ENCODE peak calls at places on chromosomes 1 and 21, in five cellular contexts. One of them, this sample, is unnamed.

GRCh38 chr1:183804916-183805734 is at the start of gene RGL1:
- DNase-seq in psoas muscle: peak
- DNase-seq in astrocyte of the cerebellum: peak
- DNase-seq in fibroblast of the aortic adventitia: peak
- DNase-seq in GM12864: no peak
- DNase-seq in this sample: no peak

GRCh38 chr1:6040859-6041415 is 4.8 kb upstream of the KCNAB2 start:
- DNase-seq in psoas muscle: no peak
- DNase-seq in astrocyte of the cerebellum: no peak
- DNase-seq in fibroblast of the aortic adventitia: no peak
- DNase-seq in GM12864: no peak
- DNase-seq in this sample: no peak

GRCh38 chr1:32811265-32811664 is 5.9 kb downstream of the YARS1 start:
- DNase-seq in psoas muscle: no peak
- DNase-seq in astrocyte of the cerebellum: no peak
- DNase-seq in fibroblast of the aortic adventitia: no peak
- DNase-seq in GM12864: no peak
- DNase-seq in this sample: no peak

GRCh38 chr1:79100385-79100784 is 93.9 kb upstream of the ADGRL4 start:
- DNase-seq in psoas muscle: no peak
- DNase-seq in astrocyte of the cerebellum: peak
- DNase-seq in fibroblast of the aortic adventitia: peak
- DNase-seq in GM12864: no peak
- DNase-seq in this sample: no peak

GRCh38 chr1:29833596-29833995 is 597.3 kb downstream of the PTPRU start:
- DNase-seq in psoas muscle: no peak
- DNase-seq in astrocyte of the cerebellum: no peak
- DNase-seq in fibroblast of the aortic adventitia: no peak
- DNase-seq in GM12864: no peak
- DNase-seq in this sample: no peak

GRCh38 chr1:53672243-53672642 is 66.7 kb downstream of the GLIS1 start:
- DNase-seq in psoas muscle: no peak
- DNase-seq in astrocyte of the cerebellum: no peak
- DNase-seq in fibroblast of the aortic adventitia: no peak
- DNase-seq in GM12864: no peak
- DNase-seq in this sample: no peak

GRCh38 chr1:184242507-184242943 is 144.3 kb upstream of the C1orf21 start:
- DNase-seq in psoas muscle: no peak
- DNase-seq in astrocyte of the cerebellum: no peak
- DNase-seq in fibroblast of the aortic adventitia: peak
- DNase-seq in GM12864: no peak
- DNase-seq in this sample: peak

GRCh38 chr1:116808476-116809180 is 54.4 kb downstream of the CD2 start:
- DNase-seq in psoas muscle: no peak
- DNase-seq in astrocyte of the cerebellum: no peak
- DNase-seq in fibroblast of the aortic adventitia: no peak
- DNase-seq in GM12864: no peak
- DNase-seq in this sample: no peak

GRCh38 chr1:159077657-159077961 is 1.0 kb upstream of the AIM2 start:
- DNase-seq in psoas muscle: no peak
- DNase-seq in astrocyte of the cerebellum: no peak
- DNase-seq in fibroblast of the aortic adventitia: no peak
- DNase-seq in GM12864: no peak
- DNase-seq in this sample: no peak

GRCh38 chr1:24828183-24828886 is 83.1 kb downstream of the CLIC4 start:
- DNase-seq in psoas muscle: no peak
- DNase-seq in astrocyte of the cerebellum: no peak
- DNase-seq in fibroblast of the aortic adventitia: no peak
- DNase-seq in GM12864: no peak
- DNase-seq in this sample: no peak

GRCh38 chr1:1183221-1183747 is 9.6 kb downstream of the TTLL10 start:
- DNase-seq in psoas muscle: peak
- DNase-seq in astrocyte of the cerebellum: no peak
- DNase-seq in fibroblast of the aortic adventitia: no peak
- DNase-seq in GM12864: no peak
- DNase-seq in this sample: no peak

GRCh38 chr1:198772626-198773025 is 133.8 kb downstream of the PTPRC start:
- DNase-seq in psoas muscle: no peak
- DNase-seq in astrocyte of the cerebellum: no peak
- DNase-seq in fibroblast of the aortic adventitia: peak
- DNase-seq in GM12864: no peak
- DNase-seq in this sample: no peak

GRCh38 chr1:225735252-225736149 is 42.1 kb upstream of the SRP9 start:
- DNase-seq in psoas muscle: peak
- DNase-seq in astrocyte of the cerebellum: peak
- DNase-seq in fibroblast of the aortic adventitia: peak
- DNase-seq in GM12864: no peak
- DNase-seq in this sample: peak

GRCh38 chr21:42672699-42673458 is 19.5 kb downstream of the PDE9A start:
- DNase-seq in psoas muscle: no peak
- DNase-seq in astrocyte of the cerebellum: peak
- DNase-seq in fibroblast of the aortic adventitia: peak
- DNase-seq in GM12864: no peak
- DNase-seq in this sample: no peak

GRCh38 chr21:33670076-33670475 is 27.8 kb downstream of the ITSN1 start:
- DNase-seq in psoas muscle: no peak
- DNase-seq in astrocyte of the cerebellum: no peak
- DNase-seq in fibroblast of the aortic adventitia: no peak
- DNase-seq in GM12864: no peak
- DNase-seq in this sample: no peak

GRCh38 chr1:184624051-184624450 is 130.6 kb downstream of the EDEM3 start:
- DNase-seq in psoas muscle: no peak
- DNase-seq in astrocyte of the cerebellum: no peak
- DNase-seq in fibroblast of the aortic adventitia: peak
- DNase-seq in GM12864: no peak
- DNase-seq in this sample: no peak

GRCh38 chr1:11746092-11746491 is 10.2 kb downstream of the AGTRAP start:
- DNase-seq in psoas muscle: no peak
- DNase-seq in astrocyte of the cerebellum: no peak
- DNase-seq in fibroblast of the aortic adventitia: peak
- DNase-seq in GM12864: no peak
- DNase-seq in this sample: no peak

GRCh38 chr1:42940851-42941639 is 17.6 kb downstream of the SLC2A1 start:
- DNase-seq in psoas muscle: no peak
- DNase-seq in astrocyte of the cerebellum: peak
- DNase-seq in fibroblast of the aortic adventitia: peak
- DNase-seq in GM12864: no peak
- DNase-seq in this sample: peak

GRCh38 chr1:182107218-182107617 is 45.7 kb upstream of the ZNF648 start:
- DNase-seq in psoas muscle: no peak
- DNase-seq in astrocyte of the cerebellum: no peak
- DNase-seq in fibroblast of the aortic adventitia: no peak
- DNase-seq in GM12864: no peak
- DNase-seq in this sample: no peak

GRCh38 chr1:54287176-54287650 is 87.2 kb downstream of the MRPL37 start:
- DNase-seq in psoas muscle: peak
- DNase-seq in astrocyte of the cerebellum: peak
- DNase-seq in fibroblast of the aortic adventitia: peak
- DNase-seq in GM12864: peak
- DNase-seq in this sample: no peak

GRCh38 chr1:85464497-85465098 is 361 bp downstream of the DDAH1 start:
- DNase-seq in psoas muscle: peak
- DNase-seq in astrocyte of the cerebellum: peak
- DNase-seq in fibroblast of the aortic adventitia: peak
- DNase-seq in GM12864: no peak
- DNase-seq in this sample: peak

GRCh38 chr1:214864896-214865688 is 217.4 kb upstream of the KCNK2 start:
- DNase-seq in psoas muscle: no peak
- DNase-seq in astrocyte of the cerebellum: peak
- DNase-seq in fibroblast of the aortic adventitia: peak
- DNase-seq in GM12864: no peak
- DNase-seq in this sample: peak

GRCh38 chr1:225654277-225654597 is 1.3 kb upstream of the ENAH start:
- DNase-seq in psoas muscle: no peak
- DNase-seq in astrocyte of the cerebellum: no peak
- DNase-seq in fibroblast of the aortic adventitia: no peak
- DNase-seq in GM12864: no peak
- DNase-seq in this sample: no peak

GRCh38 chr1:16183157-16183556 is 27.3 kb upstream of the EPHA2 start:
- DNase-seq in psoas muscle: no peak
- DNase-seq in astrocyte of the cerebellum: peak
- DNase-seq in fibroblast of the aortic adventitia: peak
- DNase-seq in GM12864: no peak
- DNase-seq in this sample: no peak

DNA sequence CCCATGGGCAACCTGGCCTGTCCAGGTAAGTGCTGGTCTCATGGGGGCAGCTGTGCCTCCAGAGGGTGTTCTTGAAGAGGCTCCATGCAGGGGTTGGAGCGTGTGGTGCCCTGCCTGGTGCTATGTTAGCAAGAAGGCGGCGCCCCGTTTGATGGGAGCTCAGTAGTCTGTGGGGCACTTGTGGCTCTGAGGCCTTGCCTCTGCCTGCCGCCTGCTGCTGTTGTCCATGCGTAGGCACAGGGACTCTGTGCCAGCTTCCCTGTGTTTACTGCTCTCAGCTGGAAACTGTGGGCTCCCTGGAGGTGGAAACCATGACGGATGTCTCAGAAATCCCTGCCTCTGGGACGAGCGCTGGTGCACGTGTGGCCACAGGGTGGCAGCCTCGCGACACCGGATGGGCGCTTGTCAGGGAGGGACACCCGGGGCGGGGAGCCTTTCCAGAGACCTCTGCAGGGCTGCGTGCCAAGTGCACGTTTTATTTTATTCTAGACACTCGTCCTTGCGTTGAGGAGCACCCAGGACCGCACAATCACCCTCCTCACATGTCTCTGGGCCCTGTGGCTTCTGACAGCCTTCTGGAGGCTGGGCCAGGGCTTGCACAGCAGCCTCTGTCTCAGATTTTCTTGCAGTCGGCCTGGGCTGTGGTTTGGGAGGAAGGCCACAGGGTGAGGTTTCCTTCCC is 27.1 kb downstream of the SNAP47 start:
- DNase-seq in psoas muscle: peak
- DNase-seq in astrocyte of the cerebellum: no peak
- DNase-seq in fibroblast of the aortic adventitia: peak
- DNase-seq in GM12864: peak
- DNase-seq in this sample: no peak
- TF ChIP-seq CTCF in psoas muscle: peak
- TF ChIP-seq CTCF in astrocyte of the cerebellum: peak
- TF ChIP-seq CTCF in fibroblast of the aortic adventitia: peak
- TF ChIP-seq CTCF in GM12864: peak
- TF ChIP-seq CTCF in this sample: peak

DNA sequence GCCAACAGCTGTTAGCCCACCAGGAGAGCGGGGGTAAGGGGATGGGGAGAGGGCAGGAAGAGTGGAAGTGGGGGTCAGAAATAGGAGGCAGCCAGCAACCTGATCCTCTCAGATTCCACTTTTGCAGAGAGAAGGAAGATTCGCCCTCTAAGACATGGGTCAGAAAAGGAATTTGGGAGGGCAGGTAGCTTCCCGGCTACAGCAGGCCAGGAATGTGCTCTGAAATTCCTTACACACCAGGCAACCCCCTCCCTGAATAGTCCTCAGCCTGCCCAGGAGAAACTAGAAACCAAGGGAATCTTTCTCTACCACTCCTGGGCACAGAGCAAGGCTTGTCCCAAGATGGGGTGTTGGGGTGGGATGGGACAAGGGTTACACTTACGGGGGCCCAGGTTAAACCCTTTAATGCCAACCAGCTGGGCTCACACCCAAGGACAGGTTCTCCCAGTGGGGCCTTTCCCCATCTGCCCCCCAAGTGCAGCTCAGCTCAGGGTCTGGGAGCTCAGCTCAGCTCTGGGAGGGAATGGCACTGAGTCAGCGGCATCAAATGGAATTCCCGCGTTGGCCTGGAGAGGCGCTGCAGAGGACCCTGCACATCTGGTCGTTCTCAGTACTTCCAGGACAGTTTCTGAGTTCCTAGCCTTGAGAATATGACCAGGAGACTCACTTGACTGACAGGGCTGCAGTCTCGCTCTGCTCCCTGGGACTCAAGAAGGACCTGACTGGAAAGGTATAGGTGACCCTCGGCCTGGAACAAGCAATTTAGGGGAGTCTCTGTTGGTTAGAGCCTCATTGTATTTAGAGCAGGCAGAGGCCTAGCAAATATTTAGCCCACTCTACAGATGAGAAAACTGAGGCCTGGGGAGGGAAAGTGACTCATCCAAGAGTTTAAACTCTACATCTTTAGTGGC is 761 bp downstream of the TNNT2 start:
- DNase-seq in psoas muscle: no peak
- DNase-seq in astrocyte of the cerebellum: no peak
- DNase-seq in fibroblast of the aortic adventitia: peak
- DNase-seq in GM12864: no peak
- DNase-seq in this sample: no peak
- TF ChIP-seq CTCF in psoas muscle: no peak
- TF ChIP-seq CTCF in astrocyte of the cerebellum: peak
- TF ChIP-seq CTCF in fibroblast of the aortic adventitia: peak
- TF ChIP-seq CTCF in GM12864: peak
- TF ChIP-seq CTCF in this sample: peak

GRCh38 chr1:47192458-47193384 is 2.9 kb upstream of the PDZK1IP1 start:
- DNase-seq in psoas muscle: peak
- DNase-seq in astrocyte of the cerebellum: peak
- DNase-seq in fibroblast of the aortic adventitia: peak
- DNase-seq in GM12864: peak
- DNase-seq in this sample: peak
- TF ChIP-seq CTCF in psoas muscle: peak
- TF ChIP-seq CTCF in astrocyte of the cerebellum: peak
- TF ChIP-seq CTCF in fibroblast of the aortic adventitia: peak
- TF ChIP-seq CTCF in GM12864: peak
- TF ChIP-seq CTCF in this sample: no peak

GRCh38 chr1:196142111-196142510 is 466.1 kb downstream of the KCNT2 start:
- DNase-seq in psoas muscle: no peak
- DNase-seq in astrocyte of the cerebellum: no peak
- DNase-seq in fibroblast of the aortic adventitia: no peak
- DNase-seq in GM12864: no peak
- DNase-seq in this sample: no peak

GRCh38 chr1:196147530-196147929 is 460.7 kb downstream of the KCNT2 start:
- DNase-seq in psoas muscle: no peak
- DNase-seq in astrocyte of the cerebellum: no peak
- DNase-seq in fibroblast of the aortic adventitia: no peak
- DNase-seq in GM12864: no peak
- DNase-seq in this sample: no peak

GRCh38 chr1:196144588-196144987 is 463.7 kb downstream of the KCNT2 start:
- DNase-seq in psoas muscle: no peak
- DNase-seq in astrocyte of the cerebellum: no peak
- DNase-seq in fibroblast of the aortic adventitia: no peak
- DNase-seq in GM12864: no peak
- DNase-seq in this sample: no peak

GRCh38 chr1:196148367-196148970 is 459.8 kb downstream of the KCNT2 start:
- DNase-seq in psoas muscle: no peak
- DNase-seq in astrocyte of the cerebellum: peak
- DNase-seq in fibroblast of the aortic adventitia: peak
- DNase-seq in GM12864: no peak
- DNase-seq in this sample: peak

GRCh38 chr1:196143602-196144342 is 464.5 kb downstream of the KCNT2 start:
- DNase-seq in psoas muscle: no peak
- DNase-seq in astrocyte of the cerebellum: no peak
- DNase-seq in fibroblast of the aortic adventitia: no peak
- DNase-seq in GM12864: no peak
- DNase-seq in this sample: no peak
- TF ChIP-seq CTCF in psoas muscle: no peak
- TF ChIP-seq CTCF in astrocyte of the cerebellum: no peak
- TF ChIP-seq CTCF in fibroblast of the aortic adventitia: no peak
- TF ChIP-seq CTCF in GM12864: no peak
- TF ChIP-seq CTCF in this sample: no peak